ENCODE peak calls at places on chromosomes 13 and 19, in four cellular contexts. L is A549, F is aorta, X is HT1080. E is an unnamed sample.

GRCh38 chr13:110240352-110240751 is 66.6 kb downstream of the COL4A1 start:
- DNase-seq in L (no peak), F (no peak), X (no peak), E (no peak)

GRCh38 chr13:109576331-109576813 is 210.0 kb downstream of the IRS2 start:
- DNase-seq in L (peak; percentile 97), F (no peak), X (no peak), E (no peak)

GRCh38 chr19:40279120-40279551 is 6.0 kb downstream of the AKT2 start:
- DNase-seq in L (no peak), F (peak; percentile 86), X (no peak), E (peak; percentile 54)

GRCh38 chr13:102369303-102369702 is 32.5 kb downstream of the FGF14 start:
- DNase-seq in L (peak; percentile 40), F (no peak), X (no peak), E (no peak)

GRCh38 chr13:41268764-41269163 is 5.4 kb upstream of the MTRF1 start:
- DNase-seq in L (peak; percentile 56), F (no peak), X (peak; percentile 17), E (no peak)

GRCh38 chr19:41449079-41449864 is 6.3 kb downstream of the ERICH4 start:
- DNase-seq in L (peak; percentile 84), F (peak; percentile 91), X (peak; percentile 73), E (no peak)

GRCh38 chr13:33123066-33123940 is 107.1 kb downstream of the KL start:
- DNase-seq in L (no peak), F (no peak), X (no peak), E (no peak)

GRCh38 chr13:50894042-50894441 is 15.5 kb upstream of the RNASEH2B start:
- DNase-seq in L (no peak), F (no peak), X (no peak), E (no peak)

GRCh38 chr13:90455861-90456260 is 891.6 kb upstream of the MIR17HG start:
- DNase-seq in L (peak; percentile 10), F (no peak), X (no peak), E (no peak)

GRCh38 chr19:48672994-48673393 is at the start of gene NTN5:
- DNase-seq in L (no peak), F (no peak), X (no peak), E (no peak)

GRCh38 chr13:40664100-40665060 is 2.1 kb downstream of the FOXO1 start:
- DNase-seq in L (peak; percentile 46), F (peak; percentile 93), X (peak; percentile 6), E (no peak)

GRCh38 chr13:26459276-26460131 is 98.0 kb upstream of the WASF3 start:
- DNase-seq in L (no peak), F (no peak), X (peak; percentile 23), E (no peak)

GRCh38 chr19:27865927-27866777 is 1346.8 kb downstream of the UQCRFS1 start:
- DNase-seq in L (no peak), F (no peak), X (no peak), E (no peak)

GRCh38 chr13:41960700-41961697 is at the start of gene VWA8:
- DNase-seq in L (peak; percentile 86), F (peak; percentile 94), X (peak; percentile 81), E (peak; percentile 76)

GRCh38 chr13:28754698-28755545 is 36.2 kb upstream of the SLC46A3 start:
- DNase-seq in L (peak; percentile 40), F (no peak), X (no peak), E (no peak)

GRCh38 chr13:35995136-35995535 is 136.0 kb downstream of the DCLK1 start:
- DNase-seq in L (no peak), F (no peak), X (no peak), E (no peak)

GRCh38 chr13:26255717-26256277 is 1.9 kb downstream of the CDK8 start:
- DNase-seq in L (peak; percentile 1), F (no peak), X (no peak), E (no peak)

GRCh38 chr13:40539954-40540706 is 126.3 kb downstream of the FOXO1 start:
- DNase-seq in L (peak; percentile 89), F (no peak), X (peak; percentile 87), E (no peak)

GRCh38 chr13:112956516-112957294 is 12.3 kb upstream of the MCF2L start:
- DNase-seq in L (no peak), F (no peak), X (no peak), E (no peak)

GRCh38 chr13:48873598-48873997 is 102.1 kb upstream of the FNDC3A start:
- DNase-seq in L (peak; percentile 4), F (no peak), X (peak; percentile 37), E (no peak)

GRCh38 chr13:67308004-67308772 is 78.1 kb upstream of the PCDH9 start:
- DNase-seq in L (no peak), F (no peak), X (no peak), E (no peak)

GRCh38 chr19:35115538-35115951 is at the start of gene FXYD3:
- DNase-seq in L (no peak), F (no peak), X (no peak), E (no peak)

GRCh38 chr13:62185631-62186256 is 770.1 kb upstream of the PCDH20 start:
- DNase-seq in L (no peak), F (no peak), X (peak; percentile 4), E (no peak)

GRCh38 chr13:45584816-45585215 is 30.7 kb downstream of the ERICH6B start:
- DNase-seq in L (peak; percentile 26), F (no peak), X (peak; percentile 8), E (no peak)

GRCh38 chr13:42137856-42138537 is 89.5 kb downstream of the DGKH start:
- DNase-seq in L (no peak), F (no peak), X (no peak), E (no peak)

GRCh38 chr13:73837147-73837546 is 297.1 kb downstream of the KLF12 start:
- DNase-seq in L (no peak), F (no peak), X (no peak), E (no peak)

GRCh38 chr19:3034194-3034844 is 5.2 kb upstream of the TLE2 start:
- DNase-seq in L (no peak), F (no peak), X (no peak), E (no peak)

GRCh38 chr19:49988433-49988832 is 27.5 kb upstream of the SIGLEC11 start:
- DNase-seq in L (no peak), F (no peak), X (peak; percentile 74), E (no peak)

GRCh38 chr19:46660601-46661019 is 372 bp downstream of the DACT3 start:
- DNase-seq in L (no peak), F (peak; percentile 84), X (no peak), E (peak; percentile 64)

GRCh38 chr19:677201-677600 is 1.0 kb downstream of the FSTL3 start:
- DNase-seq in L (peak; percentile 86), F (peak; percentile 95), X (peak; percentile 73), E (peak; percentile 89)

GRCh38 chr13:83220241-83220640 is 662.0 kb downstream of the SLITRK1 start:
- DNase-seq in L (no peak), F (no peak), X (no peak), E (no peak)

GRCh38 chr19:10961763-10962536 is 1.1 kb downstream of the SMARCA4 start:
- DNase-seq in L (no peak), F (no peak), X (no peak), E (no peak)

GRCh38 chr13:53953205-53953604 is 924.6 kb downstream of the OLFM4 start:
- DNase-seq in L (no peak), F (no peak), X (no peak), E (no peak)